ENCODE peak calls at places on chromosomes 13 and 19, in five cellular contexts. J is activated CD8-positive, alpha-beta T cell treated with anti-CD3 and anti-CD28 coated beads for 36 hours; A is H1; W is adrenal gland; Y is fibroblast of pulmonary artery. F is an unnamed sample.

GRCh38 chr19:28554321-28555091 is 658.4 kb downstream of the UQCRFS1 start:
- DNase-seq in J (no peak), A (no peak), W (no peak), Y (no peak), F (no peak)

GRCh38 chr19:7833225-7834156 is 3.5 kb downstream of the EVI5L start:
- DNase-seq in J (no peak), A (no peak), W (peak), Y (peak), F (no peak)

GRCh38 chr13:27170221-27170520 is 1.4 kb downstream of the USP12 start:
- DNase-seq in J (no peak), A (no peak), W (no peak), Y (peak), F (peak)

GRCh38 chr19:43902399-43902798 is 32.7 kb downstream of the ZNF45 start:
- DNase-seq in J (no peak), A (no peak), W (no peak), Y (no peak), F (no peak)

GRCh38 chr13:53782400-53783030 is 753.9 kb downstream of the OLFM4 start:
- DNase-seq in J (peak), A (peak), W (peak), Y (peak), F (peak)

GRCh38 chr13:42968906-42969305 is 23.1 kb downstream of the EPSTI1 start:
- DNase-seq in J (no peak), A (peak), W (no peak), Y (no peak), F (no peak)

GRCh38 chr19:33799507-33799906 is 2.8 kb downstream of the KCTD15 start:
- DNase-seq in J (no peak), A (no peak), W (no peak), Y (no peak), F (no peak)

GRCh38 chr19:6238256-6238642 is 41.5 kb downstream of the MLLT1 start:
- DNase-seq in J (peak), A (no peak), W (no peak), Y (peak), F (no peak)

GRCh38 chr19:920051-920857 is 3.1 kb downstream of the KISS1R start:
- DNase-seq in J (peak), A (peak), W (no peak), Y (peak), F (peak)

GRCh38 chr13:100608906-100609305 is 20.3 kb upstream of the GGACT start:
- DNase-seq in J (peak), A (no peak), W (no peak), Y (peak), F (peak)

GRCh38 chr19:30371960-30372824 is at the start of gene ZNF536:
- DNase-seq in J (no peak), A (no peak), W (no peak), Y (no peak), F (no peak)

GRCh38 chr19:50817941-50818858 is 5.4 kb downstream of the KLK1 start:
- DNase-seq in J (peak), A (peak), W (peak), Y (peak), F (peak)

GRCh38 chr19:1452802-1453524 is 3.0 kb downstream of the APC2 start:
- DNase-seq in J (no peak), A (no peak), W (no peak), Y (no peak), F (no peak)

GRCh38 chr19:5048727-5049553 is 80.0 kb downstream of the KDM4B start:
- DNase-seq in J (no peak), A (no peak), W (peak), Y (peak), F (no peak)

GRCh38 chr13:81048026-81048461 is 707.1 kb upstream of the SPRY2 start:
- DNase-seq in J (no peak), A (no peak), W (no peak), Y (no peak), F (no peak)

GRCh38 chr13:95247857-95248256 is 53.4 kb downstream of the ABCC4 start:
- DNase-seq in J (no peak), A (no peak), W (no peak), Y (no peak), F (no peak)

GRCh38 chr19:46225558-46226004 is 4.0 kb upstream of the IGFL1 start:
- DNase-seq in J (peak), A (no peak), W (no peak), Y (peak), F (no peak)

GRCh38 chr13:105971312-105971711 is 564.1 kb downstream of the EFNB2 start:
- DNase-seq in J (no peak), A (no peak), W (no peak), Y (peak), F (no peak)

GRCh38 chr19:11821474-11821873 is 7.4 kb downstream of the ZNF440 start:
- DNase-seq in J (peak), A (no peak), W (peak), Y (peak), F (no peak)

GRCh38 chr19:50263176-50263575 is 59.8 kb downstream of the MYH14 start:
- DNase-seq in J (no peak), A (no peak), W (no peak), Y (no peak), F (no peak)

GRCh38 chr13:102311433-102311796 is 90.4 kb downstream of the FGF14 start:
- DNase-seq in J (no peak), A (no peak), W (no peak), Y (no peak), F (no peak)

GRCh38 chr13:102310691-102311432 is 91.0 kb downstream of the FGF14 start:
- DNase-seq in J (no peak), A (no peak), W (peak), Y (no peak), F (no peak)

GRCh38 chr13:102311901-102312300 is 89.9 kb downstream of the FGF14 start:
- DNase-seq in J (no peak), A (no peak), W (no peak), Y (no peak), F (peak)

GRCh38 chr13:102312841-102313240 is 89.0 kb downstream of the FGF14 start:
- DNase-seq in J (no peak), A (no peak), W (no peak), Y (no peak), F (no peak)

DNA sequence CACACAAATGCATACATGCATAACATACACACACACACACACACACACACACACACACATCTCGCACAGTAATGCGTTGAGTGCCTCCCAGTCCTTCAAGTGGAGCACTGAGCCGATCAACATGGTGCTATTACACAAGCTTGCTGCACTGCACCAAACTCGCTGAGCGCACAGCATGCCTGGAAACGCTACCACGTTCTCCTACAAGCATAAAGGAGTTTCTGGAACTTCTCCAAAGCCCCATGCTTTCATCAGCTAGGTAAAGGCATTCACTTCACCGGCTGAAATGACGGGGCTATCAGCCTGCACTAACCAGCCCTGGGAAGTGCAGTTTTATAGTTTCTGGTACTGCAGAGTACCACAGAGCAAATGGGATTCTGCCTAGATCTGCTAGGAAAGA is 92.7 kb downstream of the FGF14 start:
- DNase-seq in J (no peak), A (no peak), W (no peak), Y (no peak), F (no peak)
- TF ChIP-seq CTCF in J (no peak), A (no peak), W (no peak), Y (no peak), F (no peak)

GRCh38 chr13:91375119-91375729 is 23.2 kb upstream of the GPC5 start:
- DNase-seq in J (no peak), A (no peak), W (no peak), Y (peak), F (peak)
- TF ChIP-seq CTCF in J (peak), A (peak), W (peak), Y (peak), F (peak)

GRCh38 chr19:37961198-37961597 is 54.2 kb downstream of the SIPA1L3 start:
- DNase-seq in J (no peak), A (no peak), W (no peak), Y (no peak), F (no peak)
- TF ChIP-seq CTCF in J (no peak), A (no peak), W (no peak), Y (no peak), F (no peak)

GRCh38 chr19:37654833-37655688 is at the start of gene ZFP30:
- DNase-seq in J (peak), A (peak), W (peak), Y (peak), F (peak)
- TF ChIP-seq CTCF in J (no peak), A (no peak), W (no peak), Y (no peak), F (no peak)

DNA sequence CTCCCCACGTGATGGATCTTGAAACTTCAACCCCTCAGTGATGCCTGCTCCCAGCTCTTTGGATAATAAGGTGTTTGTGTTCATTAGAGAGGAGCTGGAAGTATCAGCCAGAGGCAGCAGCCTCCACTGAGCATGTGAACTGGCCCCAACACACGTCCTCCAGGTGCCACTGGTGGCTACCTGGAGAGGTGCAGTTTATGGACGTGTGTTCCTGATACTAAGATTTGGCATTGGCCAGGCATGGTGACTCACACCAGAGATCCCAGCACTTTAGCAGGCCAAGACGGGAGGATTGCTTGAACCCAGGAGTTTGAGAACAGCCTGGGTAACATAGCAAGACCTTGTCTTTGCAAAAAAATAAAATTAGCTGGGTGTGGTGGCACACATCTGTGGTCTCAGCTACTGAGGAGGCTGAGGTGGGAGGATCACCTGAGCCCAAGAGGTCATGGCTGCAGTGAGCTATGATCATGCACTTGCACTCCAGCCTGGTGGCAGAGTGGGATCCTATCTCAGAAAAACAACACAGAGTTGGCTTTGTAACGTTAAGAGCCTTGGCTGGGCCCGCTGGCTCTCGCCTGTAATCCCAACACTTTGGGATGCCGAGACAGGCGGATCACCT is 34.4 kb downstream of the SLC25A42 start:
- DNase-seq in J (no peak), A (no peak), W (no peak), Y (no peak), F (no peak)
- TF ChIP-seq CTCF in J (no peak), A (no peak), W (no peak), Y (no peak), F (no peak)

GRCh38 chr13:44271915-44272341 is 101.7 kb upstream of the SERP2 start:
- DNase-seq in J (no peak), A (no peak), W (no peak), Y (no peak), F (no peak)
- TF ChIP-seq CTCF in J (no peak), A (no peak), W (no peak), Y (no peak), F (no peak)

DNA sequence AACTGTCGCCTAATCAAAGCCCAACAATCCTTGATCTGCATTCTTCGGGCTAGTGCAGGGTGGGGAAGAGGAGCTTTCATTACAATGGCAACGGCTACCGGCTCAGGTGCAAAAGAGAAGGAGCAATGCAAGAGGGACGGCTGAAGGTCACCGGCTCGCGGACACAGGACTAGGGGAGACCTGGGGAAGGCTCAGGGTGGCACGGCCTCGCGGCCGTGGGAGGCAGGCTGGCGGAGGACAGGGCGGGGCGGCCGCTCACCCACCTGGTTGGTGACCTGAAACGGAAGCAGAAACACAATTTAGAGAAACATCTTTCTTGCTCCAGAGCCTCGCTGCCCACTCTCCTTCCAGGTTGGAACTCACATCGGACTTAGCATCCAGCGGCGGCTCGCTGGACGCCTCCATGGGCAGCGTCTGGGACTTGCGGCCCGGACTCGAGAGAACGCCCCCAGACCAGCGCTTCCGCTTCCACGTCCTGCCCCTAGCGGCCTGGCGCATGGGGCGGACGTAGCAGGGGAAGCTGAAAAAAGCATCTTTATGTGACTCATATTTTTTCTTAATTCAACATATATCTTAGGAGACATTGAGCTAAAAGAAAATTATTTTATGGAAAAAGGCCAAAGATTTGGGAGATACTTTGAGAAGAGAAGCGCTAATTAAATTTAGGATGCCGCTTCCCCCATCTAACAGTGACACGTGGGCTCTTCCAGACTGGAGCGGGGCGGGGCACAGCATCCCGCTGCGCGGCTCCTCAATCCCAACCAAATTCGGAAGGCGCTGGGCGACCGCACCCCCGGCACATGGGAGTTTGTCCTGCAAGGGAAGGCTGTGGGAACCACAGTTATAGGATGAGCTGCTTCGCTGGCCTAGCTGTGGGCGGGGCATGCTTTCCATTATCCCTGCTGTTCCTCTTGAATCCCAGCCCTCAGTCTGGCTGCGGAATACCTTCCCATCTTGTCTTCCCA is at the start of gene COMMD6:
- DNase-seq in J (peak), A (peak), W (peak), Y (peak), F (peak)
- TF ChIP-seq CTCF in J (peak), A (no peak), W (peak), Y (peak), F (peak)

GRCh38 chr19:53626941-53627340 is 4.9 kb upstream of the DPRX start:
- DNase-seq in J (no peak), A (no peak), W (no peak), Y (no peak), F (no peak)
- TF ChIP-seq CTCF in J (no peak), A (no peak), W (no peak), Y (no peak), F (no peak)

GRCh38 chr19:39539165-39539518 is 819 bp downstream of the EID2 start:
- DNase-seq in J (no peak), A (no peak), W (no peak), Y (peak), F (no peak)

GRCh38 chr19:39539519-39540332 is at the start of gene EID2:
- DNase-seq in J (peak), A (peak), W (peak), Y (peak), F (peak)

GRCh38 chr19:39542198-39542597 is 2.2 kb upstream of the EID2 start:
- DNase-seq in J (no peak), A (peak), W (no peak), Y (peak), F (no peak)

GRCh38 chr19:39543477-39543857 is 3.5 kb upstream of the EID2 start:
- DNase-seq in J (no peak), A (no peak), W (no peak), Y (no peak), F (no peak)

GRCh38 chr19:39540333-39540673 is 342 bp upstream of the EID2 start:
- DNase-seq in J (no peak), A (no peak), W (no peak), Y (no peak), F (no peak)
- TF ChIP-seq CTCF in J (peak), A (no peak), W (no peak), Y (no peak), F (no peak)

F was measured in GM10248.